ENCODE peak calls at places on chromosomes 6 and 20, in five cellular contexts. One of them, this sample, is unnamed.

GRCh38 chr6:84078335-84078734 is 44.8 kb downstream of the MRAP2 start:
- DNase-seq in H9: peak
- DNase-seq in cardiac muscle cell: no peak
- DNase-seq in heart right ventricle: no peak
- DNase-seq in breast epithelium: no peak
- DNase-seq in this sample: no peak

GRCh38 chr20:43528258-43528875 is 20.9 kb downstream of the L3MBTL1 start:
- DNase-seq in heart right ventricle: no peak
- DNase-seq in H9: no peak
- DNase-seq in breast epithelium: peak
- DNase-seq in cardiac muscle cell: no peak
- DNase-seq in this sample: no peak

GRCh38 chr6:49070411-49070810 is 392.6 kb downstream of the MMUT start:
- DNase-seq in heart right ventricle: no peak
- DNase-seq in H9: no peak
- DNase-seq in cardiac muscle cell: no peak
- DNase-seq in breast epithelium: no peak
- DNase-seq in this sample: no peak

GRCh38 chr20:57709823-57710799 is at the start of gene PMEPA1:
- DNase-seq in H9: peak
- DNase-seq in heart right ventricle: peak
- DNase-seq in cardiac muscle cell: peak
- DNase-seq in breast epithelium: peak
- DNase-seq in this sample: peak

GRCh38 chr6:146267946-146268345 is 239.1 kb downstream of the GRM1 start:
- DNase-seq in heart right ventricle: no peak
- DNase-seq in cardiac muscle cell: no peak
- DNase-seq in breast epithelium: no peak
- DNase-seq in H9: no peak
- DNase-seq in this sample: no peak

GRCh38 chr6:87102296-87102695 is 7.4 kb upstream of the CGA start:
- DNase-seq in cardiac muscle cell: no peak
- DNase-seq in breast epithelium: no peak
- DNase-seq in H9: no peak
- DNase-seq in heart right ventricle: no peak
- DNase-seq in this sample: no peak

GRCh38 chr6:112502348-112503130 is 155.4 kb downstream of the RFPL4B start:
- DNase-seq in heart right ventricle: no peak
- DNase-seq in breast epithelium: no peak
- DNase-seq in H9: no peak
- DNase-seq in cardiac muscle cell: peak
- DNase-seq in this sample: no peak

GRCh38 chr20:22473293-22473692 is 111.1 kb downstream of the FOXA2 start:
- DNase-seq in cardiac muscle cell: no peak
- DNase-seq in H9: no peak
- DNase-seq in breast epithelium: no peak
- DNase-seq in heart right ventricle: no peak
- DNase-seq in this sample: no peak

GRCh38 chr6:13248953-13249432 is 79.3 kb downstream of the TBC1D7 start:
- DNase-seq in H9: no peak
- DNase-seq in cardiac muscle cell: no peak
- DNase-seq in breast epithelium: no peak
- DNase-seq in heart right ventricle: no peak
- DNase-seq in this sample: no peak

GRCh38 chr6:19279137-19279747 is 557.9 kb upstream of the ID4 start:
- DNase-seq in H9: no peak
- DNase-seq in breast epithelium: no peak
- DNase-seq in heart right ventricle: no peak
- DNase-seq in cardiac muscle cell: peak
- DNase-seq in this sample: no peak

GRCh38 chr6:166640342-166641043 is 13.4 kb upstream of the RPS6KA2 start:
- DNase-seq in breast epithelium: no peak
- DNase-seq in cardiac muscle cell: no peak
- DNase-seq in H9: peak
- DNase-seq in heart right ventricle: peak
- DNase-seq in this sample: no peak

GRCh38 chr6:16576391-16577368 is 184.6 kb downstream of the ATXN1 start:
- DNase-seq in H9: no peak
- DNase-seq in breast epithelium: no peak
- DNase-seq in cardiac muscle cell: no peak
- DNase-seq in heart right ventricle: no peak
- DNase-seq in this sample: no peak

GRCh38 chr6:111949546-111949945 is 76.3 kb upstream of the FYN start:
- DNase-seq in heart right ventricle: no peak
- DNase-seq in breast epithelium: no peak
- DNase-seq in H9: peak
- DNase-seq in cardiac muscle cell: no peak
- DNase-seq in this sample: no peak

GRCh38 chr20:57392512-57393271 is 1.5 kb downstream of the RBM38 start:
- DNase-seq in breast epithelium: no peak
- DNase-seq in heart right ventricle: peak
- DNase-seq in cardiac muscle cell: no peak
- DNase-seq in H9: no peak
- DNase-seq in this sample: no peak

GRCh38 chr6:150934380-150934779 is 68.9 kb downstream of the MTHFD1L start:
- DNase-seq in breast epithelium: no peak
- DNase-seq in heart right ventricle: no peak
- DNase-seq in H9: no peak
- DNase-seq in cardiac muscle cell: peak
- DNase-seq in this sample: no peak
- H3K27ac ChIP-seq in breast epithelium: no peak
- H3K27ac ChIP-seq in heart right ventricle: no peak
- H3K27ac ChIP-seq in H9: no peak
- H3K27ac ChIP-seq in cardiac muscle cell: no peak
- H3K27ac ChIP-seq in this sample: no peak

DNA sequence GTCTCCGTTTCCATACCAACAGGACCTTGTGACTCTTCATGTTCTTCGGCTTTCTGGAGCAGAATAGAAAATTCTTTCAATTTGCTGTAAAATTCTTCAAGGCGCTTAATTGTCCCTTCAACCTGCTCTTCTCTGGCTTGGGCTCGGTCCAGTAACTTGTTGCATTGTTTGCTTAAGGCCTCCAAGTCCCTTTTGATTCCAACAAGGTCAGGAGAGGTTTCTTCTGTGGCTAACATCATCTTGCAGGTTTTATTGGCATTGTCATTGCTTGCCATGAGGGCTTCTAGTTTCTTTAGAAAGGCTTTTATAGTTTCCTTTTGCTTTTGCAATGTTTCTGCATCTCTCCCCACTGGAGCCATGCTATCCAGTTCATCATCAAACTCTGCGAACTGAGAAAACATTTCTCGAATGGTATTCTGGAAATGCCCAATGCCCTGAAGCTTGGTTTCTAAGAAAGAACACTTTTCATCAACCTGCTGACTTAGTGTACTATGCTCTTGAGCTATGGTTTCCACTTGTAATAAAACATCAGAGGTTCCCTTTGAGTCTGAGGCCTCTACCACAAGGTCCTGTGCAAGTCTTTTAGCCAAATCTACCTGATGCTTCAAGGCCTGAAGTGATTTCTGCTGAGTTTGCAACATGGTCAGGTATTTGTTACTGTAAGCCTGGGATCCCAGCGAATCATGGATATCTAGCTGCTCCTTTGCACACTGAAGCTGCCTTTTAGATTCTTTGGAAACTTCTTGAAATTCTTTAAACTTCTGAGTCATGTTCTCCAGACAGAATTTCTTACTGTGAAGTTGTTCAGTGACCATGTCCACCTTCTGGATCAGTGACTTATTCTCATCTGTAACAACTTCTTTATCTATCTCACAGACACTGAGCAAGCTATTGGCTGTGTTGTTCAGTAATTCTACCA is 90.2 kb downstream of the DST start:
- DNase-seq in cardiac muscle cell: peak
- DNase-seq in heart right ventricle: no peak
- DNase-seq in H9: no peak
- DNase-seq in breast epithelium: no peak
- DNase-seq in this sample: no peak
- H3K27ac ChIP-seq in cardiac muscle cell: no peak
- H3K27ac ChIP-seq in heart right ventricle: no peak
- H3K27ac ChIP-seq in H9: no peak
- H3K27ac ChIP-seq in breast epithelium: no peak
- H3K27ac ChIP-seq in this sample: peak

GRCh38 chr6:128570439-128571063 is 50.2 kb upstream of the PTPRK start:
- DNase-seq in cardiac muscle cell: no peak
- DNase-seq in H9: no peak
- DNase-seq in breast epithelium: no peak
- DNase-seq in heart right ventricle: no peak
- DNase-seq in this sample: no peak
- H3K27ac ChIP-seq in cardiac muscle cell: no peak
- H3K27ac ChIP-seq in H9: no peak
- H3K27ac ChIP-seq in breast epithelium: peak
- H3K27ac ChIP-seq in heart right ventricle: no peak
- H3K27ac ChIP-seq in this sample: no peak

DNA sequence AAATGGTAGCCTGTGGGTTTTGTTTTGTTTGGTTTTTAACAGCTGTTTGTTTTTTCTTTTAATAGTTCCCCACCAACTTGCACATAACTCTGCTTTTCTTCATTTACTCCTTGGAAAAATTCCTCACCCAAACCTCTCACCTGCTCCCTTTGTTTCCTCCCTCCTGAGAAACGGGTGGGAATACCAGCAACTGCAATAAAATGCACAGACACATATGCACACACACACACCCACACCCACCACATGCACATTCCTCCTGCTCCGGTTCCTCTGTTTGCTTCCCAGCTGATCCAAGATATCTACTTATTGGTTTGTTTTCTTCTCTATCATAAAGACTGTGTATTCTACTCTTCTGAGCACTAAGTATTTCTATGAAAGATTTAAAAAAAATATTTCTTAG is 161.1 kb upstream of the EPHA7 start:
- DNase-seq in cardiac muscle cell: no peak
- DNase-seq in heart right ventricle: no peak
- DNase-seq in H9: no peak
- DNase-seq in breast epithelium: no peak
- DNase-seq in this sample: no peak
- H3K27ac ChIP-seq in cardiac muscle cell: no peak
- H3K27ac ChIP-seq in heart right ventricle: no peak
- H3K27ac ChIP-seq in H9: no peak
- H3K27ac ChIP-seq in breast epithelium: no peak
- H3K27ac ChIP-seq in this sample: no peak